ENCODE peak calls at places on chromosomes 3 and 15, in nine cellular contexts. One of them, this sample, is unnamed.

GRCh38 chr3:114035146-114035545 is 21.2 kb downstream of the CCDC191 start:
- DNase-seq in stomach: no peak
- DNase-seq in transverse colon: no peak
- DNase-seq in Peyer's patch: no peak
- DNase-seq in ovary: no peak
- DNase-seq in heart left ventricle: no peak
- DNase-seq in esophagus squamous epithelium: no peak
- DNase-seq in prostate gland: no peak
- DNase-seq in sigmoid colon: no peak
- DNase-seq in this sample: no peak

GRCh38 chr15:73387507-73388255 is 18.9 kb upstream of the HCN4 start:
- DNase-seq in stomach: no peak
- DNase-seq in transverse colon: no peak
- DNase-seq in Peyer's patch: no peak
- DNase-seq in ovary: no peak
- DNase-seq in heart left ventricle: no peak
- DNase-seq in esophagus squamous epithelium: no peak
- DNase-seq in prostate gland: no peak
- DNase-seq in sigmoid colon: no peak
- DNase-seq in this sample: peak; percentile 46

GRCh38 chr15:66658057-66658456 is 44.0 kb upstream of the SMAD6 start:
- DNase-seq in stomach: no peak
- DNase-seq in transverse colon: no peak
- DNase-seq in Peyer's patch: no peak
- DNase-seq in ovary: no peak
- DNase-seq in heart left ventricle: peak; percentile 36
- DNase-seq in esophagus squamous epithelium: no peak
- DNase-seq in prostate gland: no peak
- DNase-seq in sigmoid colon: no peak
- DNase-seq in this sample: no peak

GRCh38 chr3:137767146-137768020 is 3.3 kb downstream of the SOX14 start:
- DNase-seq in stomach: no peak
- DNase-seq in transverse colon: no peak
- DNase-seq in Peyer's patch: no peak
- DNase-seq in ovary: no peak
- DNase-seq in heart left ventricle: no peak
- DNase-seq in esophagus squamous epithelium: no peak
- DNase-seq in prostate gland: no peak
- DNase-seq in sigmoid colon: no peak
- DNase-seq in this sample: no peak

GRCh38 chr15:31437686-31438085 is 111.1 kb downstream of the KLF13 start:
- DNase-seq in stomach: no peak
- DNase-seq in transverse colon: no peak
- DNase-seq in Peyer's patch: no peak
- DNase-seq in ovary: no peak
- DNase-seq in heart left ventricle: no peak
- DNase-seq in esophagus squamous epithelium: no peak
- DNase-seq in prostate gland: no peak
- DNase-seq in sigmoid colon: no peak
- DNase-seq in this sample: no peak

GRCh38 chr15:67216859-67217258 is 37.6 kb downstream of the AAGAB start:
- DNase-seq in stomach: no peak
- DNase-seq in transverse colon: no peak
- DNase-seq in Peyer's patch: no peak
- DNase-seq in ovary: no peak
- DNase-seq in heart left ventricle: no peak
- DNase-seq in esophagus squamous epithelium: no peak
- DNase-seq in prostate gland: no peak
- DNase-seq in sigmoid colon: no peak
- DNase-seq in this sample: no peak

GRCh38 chr15:64895285-64896065 is 16.2 kb upstream of the ANKDD1A start:
- DNase-seq in stomach: peak; percentile 31
- DNase-seq in transverse colon: peak; percentile 41
- DNase-seq in Peyer's patch: no peak
- DNase-seq in ovary: no peak
- DNase-seq in heart left ventricle: peak; percentile 41
- DNase-seq in esophagus squamous epithelium: no peak
- DNase-seq in prostate gland: no peak
- DNase-seq in sigmoid colon: no peak
- DNase-seq in this sample: no peak

GRCh38 chr3:127799476-127800222 is 22.7 kb downstream of the MGLL start:
- DNase-seq in stomach: no peak
- DNase-seq in transverse colon: no peak
- DNase-seq in Peyer's patch: no peak
- DNase-seq in ovary: no peak
- DNase-seq in heart left ventricle: no peak
- DNase-seq in esophagus squamous epithelium: no peak
- DNase-seq in prostate gland: no peak
- DNase-seq in sigmoid colon: no peak
- DNase-seq in this sample: no peak

GRCh38 chr3:30354972-30355371 is 251.4 kb upstream of the TGFBR2 start:
- DNase-seq in stomach: no peak
- DNase-seq in transverse colon: no peak
- DNase-seq in Peyer's patch: no peak
- DNase-seq in ovary: no peak
- DNase-seq in heart left ventricle: no peak
- DNase-seq in esophagus squamous epithelium: no peak
- DNase-seq in prostate gland: peak; percentile 63
- DNase-seq in sigmoid colon: no peak
- DNase-seq in this sample: no peak

GRCh38 chr15:85381850-85382751 is 1.7 kb downstream of the AKAP13 start:
- DNase-seq in stomach: no peak
- DNase-seq in transverse colon: no peak
- DNase-seq in Peyer's patch: no peak
- DNase-seq in ovary: no peak
- DNase-seq in heart left ventricle: no peak
- DNase-seq in esophagus squamous epithelium: no peak
- DNase-seq in prostate gland: no peak
- DNase-seq in sigmoid colon: no peak
- DNase-seq in this sample: no peak

GRCh38 chr3:174786825-174787224 is 72.3 kb upstream of the NAALADL2 start:
- DNase-seq in stomach: no peak
- DNase-seq in transverse colon: no peak
- DNase-seq in Peyer's patch: no peak
- DNase-seq in ovary: no peak
- DNase-seq in heart left ventricle: no peak
- DNase-seq in esophagus squamous epithelium: no peak
- DNase-seq in prostate gland: no peak
- DNase-seq in sigmoid colon: no peak
- DNase-seq in this sample: no peak

GRCh38 chr3:160040181-160040580 is 51.5 kb downstream of the IL12A start:
- DNase-seq in stomach: no peak
- DNase-seq in transverse colon: no peak
- DNase-seq in Peyer's patch: no peak
- DNase-seq in ovary: no peak
- DNase-seq in heart left ventricle: no peak
- DNase-seq in esophagus squamous epithelium: no peak
- DNase-seq in prostate gland: no peak
- DNase-seq in sigmoid colon: no peak
- DNase-seq in this sample: no peak

GRCh38 chr3:51384730-51385473 is at the start of gene MANF:
- DNase-seq in stomach: peak; percentile 98
- DNase-seq in transverse colon: peak; percentile 98
- DNase-seq in Peyer's patch: peak; percentile 99
- DNase-seq in ovary: peak; percentile 96
- DNase-seq in heart left ventricle: peak; percentile 99
- DNase-seq in esophagus squamous epithelium: peak; percentile 87
- DNase-seq in prostate gland: peak; percentile 99
- DNase-seq in sigmoid colon: peak; percentile 99
- DNase-seq in this sample: peak; percentile 99
- TF ChIP-seq POLR2A in stomach: peak; percentile 10
- TF ChIP-seq POLR2A in transverse colon: peak; percentile 91
- TF ChIP-seq POLR2A in Peyer's patch: peak; percentile 91
- TF ChIP-seq POLR2A in ovary: peak; percentile 73
- TF ChIP-seq POLR2A in heart left ventricle: peak; percentile 77
- TF ChIP-seq POLR2A in esophagus squamous epithelium: no peak
- TF ChIP-seq POLR2A in prostate gland: peak; percentile 89
- TF ChIP-seq POLR2A in sigmoid colon: peak; percentile 24
- TF ChIP-seq POLR2A in this sample: peak; percentile 7

DNA sequence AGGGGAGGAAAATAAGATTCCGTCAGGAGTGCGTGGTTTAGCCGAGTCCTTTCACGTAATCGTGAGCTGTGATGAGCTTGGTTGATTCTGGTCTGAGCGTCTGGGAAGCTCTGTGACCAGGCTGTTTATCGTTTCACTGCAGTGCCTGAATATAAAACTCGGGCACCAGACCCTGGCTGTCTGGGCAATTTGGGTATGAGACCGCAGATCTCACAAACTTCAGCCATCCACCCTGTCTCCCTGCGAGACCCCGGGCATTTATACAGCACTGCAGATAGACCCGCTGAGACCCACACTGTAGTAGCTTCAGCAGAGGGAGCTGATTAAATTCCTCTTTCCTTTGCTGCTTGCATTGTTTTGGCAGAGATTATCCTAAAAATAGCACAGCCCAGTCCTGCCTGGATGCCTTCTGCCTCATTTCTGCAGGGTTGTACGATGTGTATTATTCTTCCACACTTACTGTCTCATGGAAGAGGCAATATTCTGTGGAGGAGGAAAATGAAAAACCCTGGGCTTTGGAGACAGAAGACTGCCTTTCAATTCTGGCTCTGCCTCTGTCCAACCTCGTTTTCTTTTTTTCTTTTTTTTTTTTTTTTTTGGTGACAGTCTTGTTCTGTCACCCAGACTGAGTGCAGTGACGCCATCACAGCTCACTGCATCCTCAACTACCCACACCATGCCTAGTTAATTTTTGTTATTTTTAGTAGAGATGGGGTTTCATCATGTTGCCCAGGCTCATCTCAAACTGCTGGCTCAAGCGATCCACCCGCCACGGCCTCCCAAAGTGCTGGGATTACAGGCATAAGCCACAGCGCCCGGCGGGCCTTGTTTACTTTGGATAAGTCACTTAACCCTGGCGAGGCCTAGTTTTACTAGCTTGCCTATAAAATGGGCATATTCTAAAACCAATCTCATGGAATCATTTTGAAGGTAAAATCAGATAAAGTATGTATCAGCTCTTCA is 66.6 kb upstream of the SLC25A26 start:
- DNase-seq in stomach: no peak
- DNase-seq in transverse colon: no peak
- DNase-seq in Peyer's patch: no peak
- DNase-seq in ovary: peak; percentile 18
- DNase-seq in heart left ventricle: peak; percentile 19
- DNase-seq in esophagus squamous epithelium: no peak
- DNase-seq in prostate gland: no peak
- DNase-seq in sigmoid colon: no peak
- DNase-seq in this sample: no peak
- H3K4me3 ChIP-seq in stomach: peak overlapping the region; percentile 27
- H3K4me3 ChIP-seq in transverse colon: peak overlapping the region; percentile 36
- H3K4me3 ChIP-seq in Peyer's patch: no peak overlapping the region
- H3K4me3 ChIP-seq in ovary: peak overlapping the region; percentile 2
- H3K4me3 ChIP-seq in heart left ventricle: peak overlapping the region; percentile 46
- H3K4me3 ChIP-seq in esophagus squamous epithelium: peak overlapping the region; percentile 54
- H3K4me3 ChIP-seq in prostate gland: peak overlapping the region; percentile 12
- H3K4me3 ChIP-seq in sigmoid colon: peak overlapping the region; percentile 35
- H3K4me3 ChIP-seq in this sample: peak overlapping the region; percentile 33

GRCh38 chr3:152447509-152447908 is 178.8 kb downstream of the MBNL1 start:
- DNase-seq in stomach: no peak
- DNase-seq in transverse colon: no peak
- DNase-seq in Peyer's patch: no peak
- DNase-seq in ovary: no peak
- DNase-seq in heart left ventricle: no peak
- DNase-seq in esophagus squamous epithelium: no peak
- DNase-seq in prostate gland: no peak
- DNase-seq in sigmoid colon: no peak
- DNase-seq in this sample: no peak

GRCh38 chr3:152448091-152448490 is 179.4 kb downstream of the MBNL1 start:
- DNase-seq in stomach: no peak
- DNase-seq in transverse colon: no peak
- DNase-seq in Peyer's patch: no peak
- DNase-seq in ovary: no peak
- DNase-seq in heart left ventricle: no peak
- DNase-seq in esophagus squamous epithelium: no peak
- DNase-seq in prostate gland: no peak
- DNase-seq in sigmoid colon: no peak
- DNase-seq in this sample: no peak

GRCh38 chr3:152455989-152456388 is 187.3 kb downstream of the MBNL1 start:
- DNase-seq in stomach: no peak
- DNase-seq in transverse colon: no peak
- DNase-seq in Peyer's patch: no peak
- DNase-seq in ovary: no peak
- DNase-seq in heart left ventricle: no peak
- DNase-seq in esophagus squamous epithelium: no peak
- DNase-seq in prostate gland: no peak
- DNase-seq in sigmoid colon: no peak
- DNase-seq in this sample: no peak

GRCh38 chr3:152446495-152446894 is 177.8 kb downstream of the MBNL1 start:
- DNase-seq in stomach: no peak
- DNase-seq in transverse colon: no peak
- DNase-seq in Peyer's patch: no peak
- DNase-seq in ovary: peak; percentile 26
- DNase-seq in heart left ventricle: no peak
- DNase-seq in esophagus squamous epithelium: no peak
- DNase-seq in prostate gland: no peak
- DNase-seq in sigmoid colon: no peak
- DNase-seq in this sample: no peak

GRCh38 chr3:152452318-152452717 is 183.6 kb downstream of the MBNL1 start:
- DNase-seq in stomach: no peak
- DNase-seq in transverse colon: no peak
- DNase-seq in Peyer's patch: no peak
- DNase-seq in ovary: no peak
- DNase-seq in heart left ventricle: no peak
- DNase-seq in esophagus squamous epithelium: no peak
- DNase-seq in prostate gland: no peak
- DNase-seq in sigmoid colon: no peak
- DNase-seq in this sample: no peak
- H3K27ac ChIP-seq in stomach: no peak overlapping the region
- H3K27ac ChIP-seq in transverse colon: no peak overlapping the region
- H3K27ac ChIP-seq in Peyer's patch: no peak overlapping the region
- H3K27ac ChIP-seq in ovary: no peak overlapping the region
- H3K27ac ChIP-seq in heart left ventricle: no peak overlapping the region
- H3K27ac ChIP-seq in esophagus squamous epithelium: no peak overlapping the region
- H3K27ac ChIP-seq in prostate gland: no peak overlapping the region
- H3K27ac ChIP-seq in sigmoid colon: no peak overlapping the region
- H3K27ac ChIP-seq in this sample: no peak overlapping the region

DNA sequence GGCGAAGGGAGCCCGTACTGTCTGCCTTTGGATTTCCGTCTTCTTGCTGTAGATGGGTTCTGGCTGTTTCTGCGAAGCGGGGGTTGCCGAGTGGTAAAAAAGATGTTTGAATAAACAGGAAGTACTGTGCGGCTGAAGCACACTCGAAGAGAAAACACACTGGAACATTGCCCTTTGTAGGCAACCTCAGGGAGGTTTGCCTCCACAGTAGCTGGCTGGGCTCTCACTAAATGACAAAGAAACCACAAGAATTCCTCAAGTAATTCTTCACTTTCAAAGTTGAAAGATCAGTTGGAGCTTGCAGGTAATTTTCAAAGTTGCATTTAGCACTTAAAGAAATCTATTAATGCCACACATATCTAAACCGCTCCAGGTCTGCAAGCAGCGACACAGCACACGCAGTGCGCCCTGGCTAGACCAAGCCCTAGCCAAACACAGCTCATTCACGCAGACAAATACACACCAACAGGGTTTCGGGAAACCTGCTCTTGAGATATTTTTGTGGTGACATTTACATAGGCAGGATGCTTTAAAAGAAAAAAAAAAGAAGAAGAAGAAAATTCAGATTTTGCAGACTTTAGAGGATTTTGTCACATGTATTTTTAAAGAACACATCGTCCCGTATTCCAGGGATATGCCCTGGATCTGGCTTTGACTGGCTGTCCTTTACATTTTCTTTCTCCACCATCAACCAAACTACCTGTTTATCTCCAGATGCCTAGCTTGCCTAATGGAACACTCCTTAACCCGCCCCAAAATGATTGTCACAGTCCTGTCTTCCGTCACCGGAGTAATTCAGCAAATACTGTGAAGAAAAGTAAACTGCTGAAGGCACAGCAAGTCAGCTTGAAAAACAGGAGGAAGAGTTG is 452.8 kb downstream of the FOXP1 start:
- DNase-seq in stomach: peak; percentile 71
- DNase-seq in transverse colon: peak; percentile 79
- DNase-seq in Peyer's patch: peak; percentile 56
- DNase-seq in ovary: peak; percentile 70
- DNase-seq in heart left ventricle: peak; percentile 74
- DNase-seq in esophagus squamous epithelium: peak; percentile 19
- DNase-seq in prostate gland: peak; percentile 85
- DNase-seq in sigmoid colon: peak; percentile 86
- DNase-seq in this sample: no peak
- TF ChIP-seq POLR2A in stomach: no peak
- TF ChIP-seq POLR2A in transverse colon: peak; percentile 85
- TF ChIP-seq POLR2A in Peyer's patch: peak; percentile 64
- TF ChIP-seq POLR2A in ovary: peak; percentile 19
- TF ChIP-seq POLR2A in heart left ventricle: no peak
- TF ChIP-seq POLR2A in esophagus squamous epithelium: no peak
- TF ChIP-seq POLR2A in prostate gland: no peak
- TF ChIP-seq POLR2A in sigmoid colon: peak; percentile 50
- TF ChIP-seq POLR2A in this sample: peak; percentile 24